ENCODE peak calls at places on chromosomes 7 and 10, in six cellular contexts. T is astrocyte of the spinal cord; F is sciatic nerve; O is H4; C is activated effector memory CD4-positive, alpha-beta T cell treated with Interleukin-2 at 50 U/mL for 16 hours; Q is cortex of kidney. Y is an unnamed sample.

GRCh38 chr7:129266181-129266580 is 41.4 kb downstream of the AHCYL2 start:
- DNase-seq in T (no peak), F (no peak), O (no peak), C (no peak), Q (no peak), Y (no peak)

GRCh38 chr10:20330246-20330645 is 514.0 kb downstream of the PLXDC2 start:
- DNase-seq in T (no peak), F (no peak), O (peak; percentile 3), C (no peak), Q (no peak), Y (no peak)

GRCh38 chr7:128453836-128454804 is 1.6 kb upstream of the HILPDA start:
- DNase-seq in T (peak; percentile 90), F (peak; percentile 92), O (no peak), C (no peak), Q (no peak), Y (no peak)

GRCh38 chr10:12729885-12730284 is 271.6 kb downstream of the CCDC3 start:
- DNase-seq in T (no peak), F (no peak), O (no peak), C (no peak), Q (no peak), Y (no peak)

GRCh38 chr7:45184326-45185027 is 26.9 kb downstream of the RAMP3 start:
- DNase-seq in T (no peak), F (peak; percentile 45), O (no peak), C (no peak), Q (no peak), Y (no peak)

GRCh38 chr7:1671876-1672451 is 1.9 kb downstream of the ELFN1 start:
- DNase-seq in T (no peak), F (peak; percentile 30), O (no peak), C (no peak), Q (no peak), Y (peak; percentile 45)

GRCh38 chr10:28975891-28976471 is 298.7 kb downstream of the BAMBI start:
- DNase-seq in T (peak; percentile 90), F (no peak), O (no peak), C (no peak), Q (no peak), Y (no peak)

GRCh38 chr10:110609592-110609991 is 34.5 kb upstream of the RBM20 start:
- DNase-seq in T (no peak), F (no peak), O (peak; percentile 45), C (no peak), Q (no peak), Y (no peak)

GRCh38 chr10:31032515-31033132 is 959 bp upstream of the ZNF438 start:
- DNase-seq in T (no peak), F (no peak), O (no peak), C (no peak), Q (no peak), Y (no peak)

GRCh38 chr10:125216309-125216708 is 55.9 kb upstream of the CTBP2 start:
- DNase-seq in T (no peak), F (no peak), O (no peak), C (no peak), Q (no peak), Y (no peak)

GRCh38 chr7:67346126-67346525 is 349.5 kb downstream of the TYW1 start:
- DNase-seq in T (no peak), F (no peak), O (no peak), C (no peak), Q (no peak), Y (no peak)

GRCh38 chr10:126935263-126935946 is 30.2 kb downstream of the DOCK1 start:
- DNase-seq in T (peak; percentile 29), F (no peak), O (no peak), C (no peak), Q (no peak), Y (no peak)

GRCh38 chr10:118922226-118922625 is 107.3 kb upstream of the NANOS1 start:
- DNase-seq in T (peak; percentile 9), F (no peak), O (no peak), C (no peak), Q (no peak), Y (no peak)

GRCh38 chr10:102152545-102152890 is 329 bp downstream of the NOLC1 start:
- DNase-seq in T (no peak), F (no peak), O (no peak), C (no peak), Q (no peak), Y (no peak)

GRCh38 chr10:11300563-11300962 is 282.9 kb downstream of the CELF2 start:
- DNase-seq in T (no peak), F (no peak), O (no peak), C (no peak), Q (no peak), Y (no peak)

GRCh38 chr10:127492607-127493250 is 56.4 kb upstream of the NPS start:
- DNase-seq in T (no peak), F (no peak), O (no peak), C (no peak), Q (no peak), Y (no peak)

GRCh38 chr7:102914585-102914984 is 1.8 kb downstream of the LRRC17 start:
- DNase-seq in T (peak; percentile 90), F (no peak), O (no peak), C (no peak), Q (no peak), Y (no peak)

GRCh38 chr7:98805956-98806838 is 63.6 kb downstream of the TMEM130 start:
- DNase-seq in T (no peak), F (no peak), O (peak; percentile 64), C (no peak), Q (no peak), Y (no peak)

GRCh38 chr7:46099091-46099490 is 178.0 kb upstream of the IGFBP3 start:
- DNase-seq in T (no peak), F (no peak), O (no peak), C (no peak), Q (no peak), Y (no peak)

GRCh38 chr7:50497068-50497642 is 47.0 kb upstream of the FIGNL1 start:
- DNase-seq in T (peak; percentile 60), F (no peak), O (no peak), C (no peak), Q (no peak), Y (no peak)

GRCh38 chr7:128878226-128879105 is 15.8 kb downstream of the ATP6V1F start:
- DNase-seq in T (no peak), F (no peak), O (no peak), C (no peak), Q (no peak), Y (no peak)

GRCh38 chr10:63670291-63670898 is 149.2 kb downstream of the REEP3 start:
- DNase-seq in T (no peak), F (no peak), O (no peak), C (no peak), Q (no peak), Y (no peak)

GRCh38 chr7:139574618-139575337 is 51.3 kb downstream of the CLEC2L start:
- DNase-seq in T (no peak), F (no peak), O (no peak), C (no peak), Q (no peak), Y (no peak)

GRCh38 chr7:139341776-139342244 is 673 bp downstream of the FMC1 start:
- DNase-seq in T (no peak), F (no peak), O (no peak), C (no peak), Q (no peak), Y (no peak)

Y was measured in RWPE2.